ENCODE peak calls at places on chromosomes 13 and 19, in four cellular contexts. One of them, this sample, is unnamed.

GRCh38 chr19:43300206-43300605 is 30.9 kb upstream of the PSG9 start:
- DNase-seq in H1: no peak
- DNase-seq in GM12878: no peak
- DNase-seq in HepG2: no peak
- DNase-seq in this sample: no peak

GRCh38 chr13:111926501-111927180 is 140.3 kb upstream of the SOX1 start:
- DNase-seq in HepG2: no peak
- DNase-seq in H1: no peak
- DNase-seq in GM12878: no peak
- DNase-seq in this sample: no peak

GRCh38 chr19:2636897-2637683 is 65.4 kb downstream of the GNG7 start:
- DNase-seq in GM12878: no peak
- DNase-seq in HepG2: peak
- DNase-seq in H1: peak
- DNase-seq in this sample: peak

GRCh38 chr13:44816701-44817684 is 172.3 kb downstream of the NUFIP1 start:
- DNase-seq in GM12878: no peak
- DNase-seq in HepG2: no peak
- DNase-seq in H1: no peak
- DNase-seq in this sample: no peak

GRCh38 chr19:16623576-16623975 is 4.4 kb downstream of the MED26 start:
- DNase-seq in GM12878: peak
- DNase-seq in H1: no peak
- DNase-seq in HepG2: no peak
- DNase-seq in this sample: no peak

GRCh38 chr13:20489185-20489820 is 36.4 kb downstream of the CRYL1 start:
- DNase-seq in GM12878: no peak
- DNase-seq in HepG2: no peak
- DNase-seq in H1: no peak
- DNase-seq in this sample: no peak

GRCh38 chr13:43785681-43786471 is 896 bp downstream of the ENOX1 start:
- DNase-seq in GM12878: no peak
- DNase-seq in H1: peak
- DNase-seq in HepG2: no peak
- DNase-seq in this sample: no peak

GRCh38 chr19:28841531-28841930 is 371.4 kb downstream of the UQCRFS1 start:
- DNase-seq in HepG2: no peak
- DNase-seq in H1: no peak
- DNase-seq in GM12878: no peak
- DNase-seq in this sample: no peak

GRCh38 chr13:31947506-31947905 is 84.1 kb upstream of the FRY start:
- DNase-seq in HepG2: no peak
- DNase-seq in H1: no peak
- DNase-seq in GM12878: no peak
- DNase-seq in this sample: no peak

GRCh38 chr19:31553844-31554215 is 204.6 kb upstream of the TSHZ3 start:
- DNase-seq in HepG2: no peak
- DNase-seq in GM12878: no peak
- DNase-seq in H1: no peak
- DNase-seq in this sample: no peak

GRCh38 chr13:110379905-110380341 is 72.8 kb downstream of the COL4A2 start:
- DNase-seq in H1: peak
- DNase-seq in HepG2: no peak
- DNase-seq in GM12878: no peak
- DNase-seq in this sample: no peak

GRCh38 chr13:46716821-46717220 is 80.1 kb downstream of the ESD start:
- DNase-seq in HepG2: no peak
- DNase-seq in GM12878: no peak
- DNase-seq in H1: no peak
- DNase-seq in this sample: no peak

GRCh38 chr13:58048670-58049069 is 417.1 kb downstream of the PCDH17 start:
- DNase-seq in GM12878: no peak
- DNase-seq in H1: no peak
- DNase-seq in HepG2: no peak
- DNase-seq in this sample: no peak

GRCh38 chr13:75480691-75481175 is 1.2 kb downstream of the TBC1D4 start:
- DNase-seq in H1: peak
- DNase-seq in GM12878: no peak
- DNase-seq in HepG2: peak
- DNase-seq in this sample: peak

GRCh38 chr13:39306639-39307589 is 268.7 kb downstream of the NHLRC3 start:
- DNase-seq in GM12878: peak
- DNase-seq in HepG2: no peak
- DNase-seq in H1: no peak
- DNase-seq in this sample: no peak

GRCh38 chr13:59247166-59247565 is 916.6 kb downstream of the DIAPH3 start:
- DNase-seq in GM12878: no peak
- DNase-seq in HepG2: no peak
- DNase-seq in H1: no peak
- DNase-seq in this sample: no peak

GRCh38 chr19:38565686-38566105 is 52.1 kb downstream of the MAP4K1 start:
- DNase-seq in HepG2: no peak
- DNase-seq in H1: no peak
- DNase-seq in GM12878: no peak
- DNase-seq in this sample: no peak

GRCh38 chr13:45325806-45326205 is 15.2 kb downstream of the TPT1 start:
- DNase-seq in HepG2: peak
- DNase-seq in H1: no peak
- DNase-seq in GM12878: no peak
- DNase-seq in this sample: no peak

GRCh38 chr19:16435238-16435911 is 36.4 kb downstream of the EPS15L1 start:
- DNase-seq in GM12878: no peak
- DNase-seq in HepG2: no peak
- DNase-seq in H1: no peak
- DNase-seq in this sample: no peak

GRCh38 chr13:108609353-108609752 is 20.1 kb upstream of the MYO16 start:
- DNase-seq in H1: no peak
- DNase-seq in HepG2: no peak
- DNase-seq in GM12878: no peak
- DNase-seq in this sample: no peak

GRCh38 chr13:30340367-30341184 is 33.2 kb upstream of the KATNAL1 start:
- DNase-seq in GM12878: no peak
- DNase-seq in HepG2: no peak
- DNase-seq in H1: no peak
- DNase-seq in this sample: peak

GRCh38 chr13:113553541-113554332 is 30.8 kb upstream of the TFDP1 start:
- DNase-seq in H1: peak
- DNase-seq in HepG2: no peak
- DNase-seq in GM12878: no peak
- DNase-seq in this sample: no peak

GRCh38 chr19:13069415-13070369 is 33.0 kb downstream of the LYL1 start:
- DNase-seq in HepG2: no peak
- DNase-seq in H1: no peak
- DNase-seq in GM12878: no peak
- DNase-seq in this sample: peak

GRCh38 chr13:94236132-94236531 is 243.3 kb downstream of the DCT start:
- DNase-seq in HepG2: no peak
- DNase-seq in H1: no peak
- DNase-seq in GM12878: no peak
- DNase-seq in this sample: no peak

GRCh38 chr13:94243551-94243950 is 235.9 kb downstream of the DCT start:
- DNase-seq in HepG2: no peak
- DNase-seq in H1: no peak
- DNase-seq in GM12878: no peak
- DNase-seq in this sample: no peak

GRCh38 chr13:94234766-94235165 is 244.7 kb downstream of the DCT start:
- DNase-seq in H1: no peak
- DNase-seq in HepG2: no peak
- DNase-seq in GM12878: no peak
- DNase-seq in this sample: no peak

GRCh38 chr13:94236876-94237275 is 242.6 kb downstream of the DCT start:
- DNase-seq in GM12878: no peak
- DNase-seq in HepG2: no peak
- DNase-seq in H1: no peak
- DNase-seq in this sample: no peak

DNA sequence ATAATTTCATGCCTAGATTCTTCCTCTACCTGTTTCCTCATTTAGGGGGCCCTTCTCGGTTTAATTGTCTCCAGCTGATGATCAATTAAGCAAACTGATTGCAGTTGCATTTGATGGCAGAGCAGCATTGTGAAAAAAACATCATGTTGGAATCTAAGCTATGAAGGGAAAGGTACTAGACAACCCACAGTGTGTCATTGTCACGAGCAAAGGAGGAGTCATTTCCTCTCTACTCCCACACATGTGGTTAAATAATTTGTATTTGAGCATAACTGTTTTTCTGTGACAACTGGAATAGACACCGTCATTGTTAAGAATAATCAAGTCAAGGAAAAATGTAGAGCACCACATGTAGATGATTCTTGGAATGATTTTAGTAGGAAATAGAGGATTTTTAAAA is 240.3 kb downstream of the DCT start:
- DNase-seq in H1: no peak
- DNase-seq in HepG2: no peak
- DNase-seq in GM12878: no peak
- DNase-seq in this sample: no peak
- TF ChIP-seq CBX5 in H1: no peak
- TF ChIP-seq CBX5 in HepG2: no peak
- TF ChIP-seq CBX5 in GM12878: no peak
- TF ChIP-seq CBX5 in this sample: no peak

DNA sequence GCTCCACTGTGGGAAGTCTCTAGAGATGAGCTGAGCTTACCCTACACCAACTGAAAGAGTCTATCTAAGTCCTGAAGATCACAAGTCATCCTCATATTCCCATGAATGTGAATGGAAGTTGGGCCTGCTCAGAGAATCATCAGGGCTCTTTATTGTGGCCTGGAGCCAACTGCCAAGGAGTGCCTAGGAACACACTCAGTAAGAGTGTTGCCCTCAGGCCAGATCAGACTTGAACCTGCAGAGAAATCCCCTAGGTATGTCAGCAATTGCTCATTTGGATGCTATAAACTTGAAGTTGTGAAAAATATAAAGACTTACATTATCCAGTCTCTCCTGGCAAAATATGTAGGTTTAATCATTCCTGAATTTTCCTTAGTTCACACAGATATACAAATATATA is 1070.2 kb downstream of the EFNB2 start:
- DNase-seq in H1: no peak
- DNase-seq in HepG2: no peak
- DNase-seq in GM12878: no peak
- DNase-seq in this sample: no peak
- TF ChIP-seq SP1 in H1: no peak
- TF ChIP-seq SP1 in HepG2: no peak
- TF ChIP-seq SP1 in GM12878: no peak
- TF ChIP-seq SP1 in this sample: no peak

DNA sequence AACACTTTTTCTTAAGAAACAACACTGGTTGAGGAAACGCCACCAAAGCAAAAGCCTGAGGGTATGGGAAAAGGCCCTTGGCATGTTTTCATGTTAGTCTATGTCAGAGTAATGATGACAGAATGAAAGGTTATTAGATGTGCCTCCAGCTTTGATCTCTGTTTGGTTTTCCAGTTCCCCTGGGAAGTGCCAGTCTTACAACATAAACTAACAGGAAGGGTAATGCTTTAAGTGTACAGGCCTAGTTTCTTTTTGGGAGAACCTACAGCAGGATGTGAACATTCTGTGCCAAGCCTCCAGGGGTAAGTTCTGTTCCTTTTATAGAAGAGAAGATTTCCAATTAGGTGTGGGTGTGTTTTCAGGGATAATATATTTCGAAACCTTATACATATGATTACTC is 121.7 kb downstream of the FNDC3A start:
- DNase-seq in H1: no peak
- DNase-seq in GM12878: no peak
- DNase-seq in HepG2: peak
- DNase-seq in this sample: no peak
- TF ChIP-seq CBX5 in H1: no peak
- TF ChIP-seq CBX5 in GM12878: no peak
- TF ChIP-seq CBX5 in HepG2: no peak
- TF ChIP-seq CBX5 in this sample: no peak

GRCh38 chr19:18795540-18795939 is 4.4 kb upstream of the COMP start:
- DNase-seq in GM12878: no peak
- DNase-seq in HepG2: no peak
- DNase-seq in H1: no peak
- DNase-seq in this sample: no peak
- TF ChIP-seq SP1 in GM12878: no peak
- TF ChIP-seq SP1 in HepG2: no peak
- TF ChIP-seq SP1 in H1: no peak
- TF ChIP-seq SP1 in this sample: no peak

GRCh38 chr19:35943542-35944301 is 7.5 kb downstream of the LRFN3 start:
- DNase-seq in H1: no peak
- DNase-seq in GM12878: no peak
- DNase-seq in HepG2: no peak
- DNase-seq in this sample: no peak
- TF ChIP-seq CBX5 in H1: no peak
- TF ChIP-seq CBX5 in GM12878: no peak
- TF ChIP-seq CBX5 in HepG2: no peak
- TF ChIP-seq CBX5 in this sample: no peak

GRCh38 chr19:47723573-47723923 is 10.3 kb downstream of the EHD2 start:
- DNase-seq in HepG2: peak
- DNase-seq in H1: no peak
- DNase-seq in GM12878: no peak
- DNase-seq in this sample: no peak
- TF ChIP-seq SP1 in HepG2: no peak
- TF ChIP-seq SP1 in H1: no peak
- TF ChIP-seq SP1 in GM12878: no peak
- TF ChIP-seq SP1 in this sample: no peak

DNA sequence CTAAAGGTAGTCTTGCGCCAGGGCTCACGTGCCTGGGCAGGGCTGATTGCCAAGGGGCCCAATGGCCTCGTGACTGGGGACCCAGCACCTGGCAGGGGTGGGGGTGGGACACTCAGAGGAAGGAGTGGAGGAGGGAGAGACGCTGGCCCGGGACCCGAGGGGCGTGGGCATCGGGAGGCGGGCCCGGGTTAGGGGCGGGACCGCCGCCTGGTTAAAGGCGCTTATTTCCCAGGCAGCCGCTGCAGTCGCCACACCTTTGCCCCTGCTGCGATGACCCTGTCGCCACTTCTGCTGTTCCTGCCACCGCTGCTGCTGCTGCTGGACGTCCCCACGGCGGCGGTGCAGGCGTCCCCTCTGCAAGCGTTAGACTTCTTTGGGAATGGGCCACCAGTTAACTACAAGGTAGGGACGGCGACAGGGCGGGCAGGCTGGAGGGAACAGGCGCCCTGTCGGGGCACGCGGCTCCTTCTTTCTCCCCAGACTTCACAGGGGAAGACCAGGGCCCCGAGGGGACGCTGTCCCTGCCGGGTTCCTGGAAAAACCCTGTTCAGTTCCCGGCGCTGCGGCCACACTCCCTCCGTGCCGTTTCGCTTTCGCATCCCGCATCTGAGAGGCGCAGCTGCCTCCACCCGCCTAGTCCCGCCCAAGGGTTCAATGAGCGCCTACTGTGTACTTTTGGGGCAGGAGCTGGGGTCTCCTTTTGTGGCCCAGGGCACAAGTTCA is at the start of gene IFI30:
- DNase-seq in H1: peak
- DNase-seq in GM12878: peak
- DNase-seq in HepG2: peak
- DNase-seq in this sample: peak
- TF ChIP-seq CBX5 in H1: no peak
- TF ChIP-seq CBX5 in GM12878: no peak
- TF ChIP-seq CBX5 in HepG2: no peak
- TF ChIP-seq CBX5 in this sample: no peak

This sample was measured in K562.